ENCODE peak calls at places on chromosomes 7 and 10, in five cellular contexts. X is A549; P is stimulated activated effector memory CD8-positive, alpha-beta T cell treated with anti-CD3 and anti-CD28 coated beads, Interleukin-12 subunit alpha, Interleukin-12 subunit beta, amount 100 ng/mL, for 72 hours; O is CD4-positive, CD25-positive, alpha-beta regulatory T cell; W is D341Med. D is an unnamed sample.

GRCh38 chr10:69574571-69574978 is 1.4 kb upstream of the NEUROG3 start:
- DNase-seq in O (no peak), X (no peak), P (no peak), W (no peak), D (no peak)

GRCh38 chr10:127196955-127197432 is 603 bp upstream of the INSYN2A start:
- DNase-seq in W (no peak), X (no peak), O (no peak), P (no peak), D (no peak)

GRCh38 chr10:80275135-80275498 is 14.3 kb downstream of the MAT1A start:
- DNase-seq in W (no peak), X (no peak), O (no peak), P (no peak), D (no peak)

GRCh38 chr7:8435120-8435519 is 1.7 kb downstream of the NXPH1 start:
- DNase-seq in O (no peak), P (no peak), W (peak), X (no peak), D (no peak)

GRCh38 chr7:46291601-46292150 is 370.6 kb upstream of the IGFBP3 start:
- DNase-seq in P (no peak), O (no peak), W (no peak), X (no peak), D (no peak)

GRCh38 chr7:38452615-38453014 is 178.6 kb downstream of the AMPH start:
- DNase-seq in P (no peak), W (no peak), O (no peak), X (no peak), D (no peak)

GRCh38 chr10:132889556-132889955 is 52.8 kb downstream of the CFAP46 start:
- DNase-seq in W (no peak), X (no peak), P (no peak), O (no peak), D (peak)

GRCh38 chr7:150308575-150308974 is 14.6 kb upstream of the LRRC61 start:
- DNase-seq in X (no peak), W (no peak), O (no peak), P (no peak), D (no peak)

GRCh38 chr10:131885391-131886165 is 15.2 kb upstream of the PPP2R2D start:
- DNase-seq in P (peak), X (peak), W (peak), O (peak), D (peak)

GRCh38 chr7:88866265-88866863 is 70.8 kb upstream of the TEX47 start:
- DNase-seq in P (no peak), W (no peak), O (no peak), X (no peak), D (no peak)

GRCh38 chr7:8325067-8325466 is 63.1 kb upstream of the ICA1 start:
- DNase-seq in X (no peak), O (no peak), P (no peak), W (no peak), D (no peak)

GRCh38 chr7:106957766-106958165 is 86.7 kb upstream of the PRKAR2B start:
- DNase-seq in P (no peak), W (no peak), X (no peak), O (no peak), D (no peak)

GRCh38 chr10:5619366-5620211 is 46.8 kb downstream of the ASB13 start:
- DNase-seq in W (no peak), P (no peak), X (no peak), O (no peak), D (no peak)

GRCh38 chr10:43734716-43735115 is 86.0 kb upstream of the ZNF32 start:
- DNase-seq in P (no peak), X (no peak), W (no peak), O (no peak), D (no peak)

GRCh38 chr10:59625842-59626522 is 83.7 kb downstream of the SLC16A9 start:
- DNase-seq in O (peak), W (peak), P (peak), X (peak), D (peak)

GRCh38 chr7:8260871-8261707 is 878 bp downstream of the ICA1 start:
- DNase-seq in O (peak), P (no peak), W (peak), X (peak), D (no peak)

GRCh38 chr7:1026721-1027151 is 17.6 kb upstream of the GPR146 start:
- DNase-seq in W (no peak), X (no peak), P (no peak), O (no peak), D (no peak)

GRCh38 chr7:106823631-106824030 is 41.5 kb upstream of the PIK3CG start:
- DNase-seq in X (peak), O (no peak), P (no peak), W (no peak), D (no peak)

GRCh38 chr10:122461367-122461728 is at the start of gene HTRA1:
- DNase-seq in X (peak), W (peak), P (no peak), O (no peak), D (no peak)

GRCh38 chr10:625335-625699 is 64.2 kb downstream of the DIP2C start:
- DNase-seq in O (no peak), P (no peak), X (no peak), W (no peak), D (no peak)

GRCh38 chr10:35789996-35790395 is 147.9 kb upstream of the FZD8 start:
- DNase-seq in W (no peak), P (no peak), O (no peak), X (no peak), D (no peak)

GRCh38 chr7:4781366-4782069 is 6.1 kb downstream of the AP5Z1 start:
- DNase-seq in O (no peak), P (no peak), X (no peak), W (no peak), D (no peak)

GRCh38 chr7:32179567-32179966 is 109.4 kb upstream of the PDE1C start:
- DNase-seq in O (no peak), W (no peak), P (no peak), X (no peak), D (no peak)

GRCh38 chr10:78170026-78170475 is 136.4 kb downstream of the RPS24 start:
- DNase-seq in W (no peak), X (peak), P (no peak), O (no peak), D (no peak)

GRCh38 chr10:74079028-74079913 is 71.4 kb downstream of the AP3M1 start:
- DNase-seq in O (no peak), W (no peak), P (no peak), X (no peak), D (no peak)

GRCh38 chr10:133159950-133160812 is at the start of gene KNDC1:
- DNase-seq in X (no peak), W (peak), P (no peak), O (no peak), D (no peak)

GRCh38 chr10:43265799-43266721 is 805 bp downstream of the RASGEF1A start:
- DNase-seq in X (peak), O (peak), W (peak), P (no peak), D (no peak)

GRCh38 chr10:74753295-74754211 is 72.8 kb upstream of the KAT6B start:
- DNase-seq in O (no peak), P (no peak), W (no peak), X (no peak), D (no peak)

GRCh38 chr10:73113543-73113942 is 3.3 kb downstream of the NUDT13 start:
- DNase-seq in O (no peak), W (no peak), X (no peak), P (no peak), D (no peak)

GRCh38 chr10:123309740-123310139 is 155.5 kb downstream of the BUB3 start:
- DNase-seq in O (no peak), P (no peak), X (no peak), W (no peak), D (no peak)

GRCh38 chr7:2639994-2640830 is 8.4 kb downstream of the TTYH3 start:
- DNase-seq in P (no peak), W (no peak), O (no peak), X (no peak), D (no peak)

GRCh38 chr10:29253096-29254029 is 35.5 kb upstream of the LYZL1 start:
- DNase-seq in W (no peak), P (no peak), X (no peak), O (no peak), D (no peak)

GRCh38 chr10:3538850-3539531 is 246.0 kb downstream of the KLF6 start:
- DNase-seq in W (no peak), P (no peak), O (no peak), X (peak), D (no peak)

D was measured in naive thymus-derived CD4-positive, alpha-beta T cell.